ENCODE peak calls at places on chromosomes 13 and 19, in nine cellular contexts. P is uterus, D is fibroblast of lung, R is bronchial epithelial cell, I is left lung, Q is WERI-Rb-1, T is cardiac muscle cell, W is lower lobe of right lung, Z is upper lobe of left lung. C is an unnamed sample.

GRCh38 chr19:23261496-23262020 is 11.4 kb upstream of the ZNF724 start:
- DNase-seq in P (no peak), D (no peak), R (no peak), I (no peak), Q (no peak), T (no peak), W (no peak), Z (no peak), C (no peak)

GRCh38 chr19:15403151-15403531 is 15.6 kb downstream of the AKAP8L start:
- DNase-seq in P (no peak), D (no peak), R (no peak), I (no peak), Q (no peak), T (no peak), W (no peak), Z (peak; percentile 41), C (no peak)

GRCh38 chr13:45167611-45168554 is 33.0 kb downstream of the KCTD4 start:
- DNase-seq in P (no peak), D (no peak), R (peak; percentile 99), I (peak; percentile 65), Q (no peak), T (peak; percentile 13), W (peak; percentile 59), Z (no peak), C (peak; percentile 58)

GRCh38 chr13:94632227-94632980 is 30.7 kb downstream of the GPR180 start:
- DNase-seq in P (no peak), D (no peak), R (no peak), I (no peak), Q (no peak), T (no peak), W (no peak), Z (no peak), C (no peak)

GRCh38 chr13:51822106-51822840 is 18.3 kb upstream of the DHRS12 start:
- DNase-seq in P (no peak), D (no peak), R (no peak), I (no peak), Q (peak; percentile 35), T (no peak), W (no peak), Z (no peak), C (no peak)

GRCh38 chr13:36193151-36193855 is 21.1 kb downstream of the SOHLH2 start:
- DNase-seq in P (no peak), D (peak; percentile 16), R (peak; percentile 53), I (no peak), Q (no peak), T (peak; percentile 44), W (no peak), Z (no peak), C (no peak)

GRCh38 chr13:100733261-100733660 is 58.7 kb upstream of the TMTC4 start:
- DNase-seq in P (no peak), D (no peak), R (no peak), I (no peak), Q (no peak), T (no peak), W (no peak), Z (no peak), C (no peak)

GRCh38 chr19:5903054-5903501 is 512 bp downstream of the NDUFA11 start:
- DNase-seq in P (no peak), D (peak; percentile 43), R (no peak), I (peak; percentile 50), Q (no peak), T (peak; percentile 65), W (no peak), Z (no peak), C (no peak)

GRCh38 chr13:42046448-42046847 is 2.0 kb upstream of the DGKH start:
- DNase-seq in P (no peak), D (no peak), R (no peak), I (no peak), Q (no peak), T (no peak), W (no peak), Z (no peak), C (no peak)

GRCh38 chr13:31998131-31998530 is 33.4 kb upstream of the FRY start:
- DNase-seq in P (no peak), D (no peak), R (no peak), I (no peak), Q (no peak), T (peak; percentile 3), W (no peak), Z (no peak), C (no peak)

GRCh38 chr19:10634881-10635463 is 9.6 kb downstream of the SLC44A2 start:
- DNase-seq in P (no peak), D (no peak), R (no peak), I (no peak), Q (no peak), T (no peak), W (no peak), Z (no peak), C (no peak)

GRCh38 chr13:34346626-34347025 is 528.7 kb downstream of the RFC3 start:
- DNase-seq in P (no peak), D (no peak), R (no peak), I (no peak), Q (no peak), T (no peak), W (no peak), Z (no peak), C (no peak)

GRCh38 chr19:48111280-48111679 is 663 bp upstream of the PLA2G4C start:
- DNase-seq in P (no peak), D (no peak), R (no peak), I (no peak), Q (no peak), T (no peak), W (no peak), Z (no peak), C (no peak)

GRCh38 chr13:110867380-110867779 is 47.5 kb downstream of the ANKRD10 start:
- DNase-seq in P (no peak), D (no peak), R (no peak), I (no peak), Q (no peak), T (no peak), W (no peak), Z (no peak), C (no peak)

GRCh38 chr13:110872034-110872767 is 42.7 kb downstream of the ANKRD10 start:
- DNase-seq in P (peak; percentile 42), D (no peak), R (no peak), I (no peak), Q (no peak), T (no peak), W (no peak), Z (no peak), C (no peak)

GRCh38 chr13:110869231-110869804 is 45.6 kb downstream of the ANKRD10 start:
- DNase-seq in P (no peak), D (no peak), R (no peak), I (no peak), Q (no peak), T (no peak), W (no peak), Z (no peak), C (no peak)

GRCh38 chr13:110868631-110869165 is 46.2 kb downstream of the ANKRD10 start:
- DNase-seq in P (peak; percentile 46), D (no peak), R (no peak), I (no peak), Q (no peak), T (no peak), W (no peak), Z (no peak), C (no peak)

GRCh38 chr13:110869805-110870706 is 44.8 kb downstream of the ANKRD10 start:
- DNase-seq in P (peak; percentile 91), D (peak; percentile 100), R (peak; percentile 100), I (peak; percentile 94), Q (no peak), T (peak; percentile 99), W (peak; percentile 76), Z (peak; percentile 78), C (peak; percentile 78)
- TF ChIP-seq CTCF in P (peak; percentile 9), D (no peak), R (no peak), I (no peak), Q (no peak), T (no peak), W (peak; percentile 7), Z (peak; percentile 45), C (peak; percentile 10)

GRCh38 chr19:4016486-4016885 is 8.9 kb downstream of the PIAS4 start:
- DNase-seq in P (no peak), D (no peak), R (no peak), I (no peak), Q (no peak), T (no peak), W (no peak), Z (no peak), C (no peak)

GRCh38 chr19:4015705-4016402 is 8.3 kb downstream of the PIAS4 start:
- DNase-seq in P (peak; percentile 63), D (no peak), R (no peak), I (no peak), Q (no peak), T (no peak), W (no peak), Z (peak; percentile 74), C (peak; percentile 46)

GRCh38 chr19:4013886-4014540 is 6.5 kb downstream of the PIAS4 start:
- DNase-seq in P (no peak), D (no peak), R (no peak), I (no peak), Q (no peak), T (no peak), W (no peak), Z (peak; percentile 48), C (no peak)

GRCh38 chr19:4012975-4013634 is 5.6 kb downstream of the PIAS4 start:
- DNase-seq in P (no peak), D (no peak), R (no peak), I (no peak), Q (no peak), T (no peak), W (no peak), Z (peak; percentile 72), C (no peak)

GRCh38 chr19:4014541-4015491 is 7.3 kb downstream of the PIAS4 start:
- DNase-seq in P (no peak), D (no peak), R (no peak), I (no peak), Q (no peak), T (no peak), W (no peak), Z (peak; percentile 62), C (no peak)
- H3K4me3 ChIP-seq in P (no peak overlapping the region), D (no peak overlapping the region), R (no peak overlapping the region), I (no peak overlapping the region), Q (no peak overlapping the region), T (no peak overlapping the region), W (peak overlapping the region; percentile 12), Z (no peak overlapping the region), C (no peak overlapping the region)

DNA sequence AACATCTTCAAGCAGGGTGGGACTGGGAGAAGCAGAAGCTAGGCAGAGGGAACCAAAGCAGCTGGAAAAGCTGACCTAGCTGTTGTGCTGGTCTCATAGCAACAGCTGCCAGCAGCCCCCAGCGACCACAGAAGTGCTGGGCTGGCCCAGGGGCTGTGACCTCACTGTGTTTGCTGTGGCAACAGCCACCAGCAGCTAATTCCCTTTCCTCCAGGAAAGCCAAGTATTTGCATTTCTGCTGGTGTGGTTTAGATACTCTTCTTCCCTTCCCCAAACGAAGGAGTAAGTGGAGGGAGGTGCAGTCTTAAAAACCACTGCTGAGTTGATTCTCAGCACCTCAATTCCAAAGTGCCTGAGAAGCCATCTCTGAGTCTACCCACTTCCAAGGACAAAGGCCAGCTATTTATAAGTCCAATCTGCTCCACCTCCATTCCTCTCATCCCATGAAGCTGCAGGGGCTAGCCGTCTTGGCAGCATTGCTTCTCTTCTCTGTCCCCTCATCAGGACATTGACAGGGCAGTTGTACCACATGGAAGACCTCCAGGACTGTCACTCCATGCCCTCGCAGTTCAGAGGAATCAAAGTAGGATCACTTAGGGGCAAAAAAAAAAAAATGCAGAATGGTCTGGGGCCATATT is 11.5 kb upstream of the CCDC97 start:
- DNase-seq in P (peak; percentile 46), D (peak; percentile 81), R (no peak), I (peak; percentile 93), Q (no peak), T (peak; percentile 85), W (peak; percentile 91), Z (peak; percentile 84), C (peak; percentile 66)
- H3K36me3 ChIP-seq in P (no peaks in the 10 kb centered on the region), D (peaks cover 45% of the 10 kb centered on the region), R (peaks cover 55% of the 10 kb centered on the region), I (no peaks in the 10 kb centered on the region), Q (peaks cover 100% of the 10 kb centered on the region), T (peaks cover 46% of the 10 kb centered on the region), W (peaks cover 97% of the 10 kb centered on the region), Z (peaks cover 60% of the 10 kb centered on the region), C (no peaks in the 10 kb centered on the region)

GRCh38 chr19:7799640-7800355 is 30.2 kb upstream of the EVI5L start:
- DNase-seq in P (peak; percentile 43), D (peak; percentile 82), R (peak; percentile 56), I (peak; percentile 64), Q (peak; percentile 81), T (peak; percentile 84), W (peak; percentile 83), Z (peak; percentile 64), C (no peak)
- TF ChIP-seq CTCF in P (peak; percentile 73), D (peak; percentile 52), R (peak; percentile 44), I (peak; percentile 41), Q (peak; percentile 26), T (peak; percentile 59), W (peak; percentile 55), Z (peak; percentile 50), C (peak; percentile 65)